ENCODE peak calls at places on chromosomes 12 and 14, in six cellular contexts. X, M, E, D, J and T are unnamed samples.

GRCh38 chr14:95527392-95528002 is 7.4 kb upstream of the GLRX5 start:
- DNase-seq in J (peak; percentile 79), E (peak; percentile 40), X (peak; percentile 52), M (peak; percentile 77), D (peak; percentile 49), T (peak; percentile 68)

GRCh38 chr14:56741325-56741724 is 69.0 kb downstream of the OTX2 start:
- DNase-seq in D (no peak), E (no peak), J (no peak), X (no peak), M (no peak), T (no peak)

GRCh38 chr12:125185740-125186470 is 120.7 kb downstream of the AACS start:
- DNase-seq in X (peak; percentile 78), E (peak; percentile 97), D (peak; percentile 93), J (peak; percentile 67), M (peak; percentile 63), T (peak; percentile 92)

GRCh38 chr12:48977290-48978281 is 536 bp upstream of the WNT1 start:
- DNase-seq in D (peak; percentile 82), M (peak; percentile 69), X (peak; percentile 67), J (peak; percentile 62), E (peak; percentile 82), T (peak; percentile 71)

GRCh38 chr12:83042441-83043215 is 355.9 kb downstream of the TMTC2 start:
- DNase-seq in J (no peak), M (no peak), D (peak; percentile 47), E (peak; percentile 78), X (no peak), T (peak; percentile 47)

GRCh38 chr14:59278111-59278510 is 89.6 kb downstream of the DAAM1 start:
- DNase-seq in D (no peak), E (no peak), X (no peak), J (peak; percentile 86), M (no peak), T (no peak)

GRCh38 chr14:92599786-92600185 is 86.2 kb downstream of the RIN3 start:
- DNase-seq in E (no peak), J (peak; percentile 70), X (no peak), M (no peak), D (no peak), T (no peak)

GRCh38 chr12:71636704-71637115 is 26.9 kb downstream of the ZFC3H1 start:
- DNase-seq in X (no peak), D (peak; percentile 37), M (peak; percentile 70), J (peak; percentile 77), E (peak; percentile 91), T (peak; percentile 86)

GRCh38 chr14:51283402-51283825 is 43.4 kb downstream of the TMX1 start:
- DNase-seq in J (peak; percentile 91), X (no peak), M (peak; percentile 61), D (no peak), E (peak; percentile 88), T (peak; percentile 85)

GRCh38 chr14:53953828-53954550 is 2.6 kb downstream of the BMP4 start:
- DNase-seq in E (peak; percentile 61), X (no peak), J (peak; percentile 85), M (peak; percentile 6), D (peak; percentile 52), T (peak; percentile 27)

GRCh38 chr14:42683690-42684089 is 1077.0 kb downstream of the LRFN5 start:
- DNase-seq in E (no peak), M (no peak), X (no peak), D (no peak), J (no peak), T (no peak)

GRCh38 chr12:11863988-11864387 is 206.8 kb upstream of the BCL2L14 start:
- DNase-seq in M (no peak), X (no peak), J (no peak), D (no peak), E (no peak), T (no peak)

DNA sequence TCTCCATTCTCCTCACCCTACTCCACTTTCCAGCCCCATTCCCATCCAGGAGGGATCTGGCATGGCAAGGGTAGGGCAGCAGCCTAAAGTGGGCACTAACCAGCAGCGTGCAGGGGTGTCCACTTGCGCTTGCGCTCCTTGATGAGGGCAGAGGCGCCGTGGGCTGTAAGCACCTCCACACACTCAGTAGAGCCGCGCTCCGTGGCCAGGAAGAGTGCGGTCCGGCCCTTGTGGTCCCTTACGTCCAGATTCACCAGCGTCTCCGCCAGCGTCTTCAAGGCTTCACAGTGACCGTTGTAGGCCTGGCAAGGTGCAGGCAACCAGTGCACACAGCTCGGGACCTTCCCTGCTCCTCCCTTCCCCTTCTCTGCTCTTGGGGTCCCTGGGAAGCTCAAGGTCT is 10.3 kb downstream of the ANKRD52 start:
- DNase-seq in J (no peak), X (no peak), D (no peak), M (no peak), E (no peak), T (no peak)
- H3K36me3 ChIP-seq in J (peaks cover 85% of the 10 kb centered on the region), X (peaks cover 100% of the 10 kb centered on the region), D (peaks cover 82% of the 10 kb centered on the region), M (peaks cover 81% of the 10 kb centered on the region), E (no peaks in the 10 kb centered on the region), T (peaks cover 79% of the 10 kb centered on the region)

DNA sequence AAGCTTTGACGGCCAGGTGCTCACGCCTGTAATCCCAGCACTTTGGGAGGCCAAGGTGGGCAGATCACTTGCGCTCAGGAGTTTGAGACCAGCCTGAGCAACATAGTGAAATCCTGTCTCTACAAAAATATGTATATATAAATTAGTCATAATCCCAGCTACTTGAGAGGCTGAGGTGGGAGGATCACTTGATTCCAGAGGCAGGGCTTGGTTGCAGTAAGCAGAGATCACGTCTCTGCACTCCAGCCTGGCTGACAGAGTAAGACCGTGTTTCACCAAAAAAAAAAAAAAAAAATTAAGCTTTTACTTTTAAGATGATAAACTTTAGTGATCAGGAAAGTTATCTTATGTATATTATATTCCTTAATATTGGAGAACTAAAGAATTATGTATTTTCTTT is 18.0 kb upstream of the SNAPC1 start:
- DNase-seq in M (no peak), J (no peak), E (no peak), D (no peak), X (no peak), T (no peak)
- H3K36me3 ChIP-seq in M (peaks cover 43% of the 10 kb centered on the region), J (peaks cover 31% of the 10 kb centered on the region), E (peaks cover 41% of the 10 kb centered on the region), D (peaks cover 58% of the 10 kb centered on the region), X (peaks cover 91% of the 10 kb centered on the region), T (peaks cover 78% of the 10 kb centered on the region)

GRCh38 chr14:100350283-100350926 is 27.3 kb downstream of the SLC25A47 start:
- DNase-seq in E (no peak), M (no peak), D (no peak), X (no peak), J (no peak), T (no peak)
- H3K36me3 ChIP-seq in E (no peaks in the 10 kb centered on the region), M (peaks cover 66% of the 10 kb centered on the region), D (peaks cover 83% of the 10 kb centered on the region), X (peaks cover 98% of the 10 kb centered on the region), J (peaks cover 65% of the 10 kb centered on the region), T (peaks cover 52% of the 10 kb centered on the region)

DNA sequence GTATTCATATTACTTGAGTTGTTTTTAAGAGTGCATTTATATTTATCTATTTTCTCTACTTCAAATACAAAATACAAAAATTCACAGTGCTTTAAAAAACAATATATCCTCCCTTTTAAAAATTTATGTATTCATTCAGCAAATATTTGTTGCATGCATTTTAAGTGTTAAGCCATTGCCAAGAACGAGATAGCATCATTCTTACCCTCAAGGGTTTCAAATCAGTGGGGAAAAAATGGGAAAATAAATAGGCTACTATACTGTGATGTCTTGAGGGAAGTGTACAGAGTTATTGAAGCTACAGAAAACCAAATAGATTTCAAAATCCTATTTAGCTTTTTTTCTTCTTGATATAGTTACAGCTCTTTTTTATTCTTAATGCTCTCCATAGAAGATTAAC is 23.2 kb downstream of the MRPS35 start:
- DNase-seq in E (no peak), D (no peak), M (no peak), J (no peak), X (no peak), T (no peak)
- H3K36me3 ChIP-seq in E (peaks cover 4% of the 10 kb centered on the region), D (peaks cover 29% of the 10 kb centered on the region), M (peaks cover 62% of the 10 kb centered on the region), J (peaks cover 14% of the 10 kb centered on the region), X (peaks cover 77% of the 10 kb centered on the region), T (peaks cover 55% of the 10 kb centered on the region)

GRCh38 chr12:288687-289086 is 26.1 kb upstream of the SLC6A13 start:
- DNase-seq in D (no peak), E (no peak), X (peak; percentile 55), J (peak; percentile 19), M (no peak), T (no peak)
- H3K36me3 ChIP-seq in D (peaks cover 33% of the 10 kb centered on the region), E (peaks cover 11% of the 10 kb centered on the region), X (peaks cover 79% of the 10 kb centered on the region), J (peaks cover 13% of the 10 kb centered on the region), M (peaks cover 87% of the 10 kb centered on the region), T (peaks cover 36% of the 10 kb centered on the region)

GRCh38 chr12:105357162-105357691 is 26.7 kb downstream of the C12orf75 start:
- DNase-seq in E (no peak), D (no peak), J (peak; percentile 15), M (peak; percentile 46), X (no peak), T (no peak)
- H3K36me3 ChIP-seq in E (no peaks in the 10 kb centered on the region), D (peaks cover 8% of the 10 kb centered on the region), J (peaks cover 5% of the 10 kb centered on the region), M (no peaks in the 10 kb centered on the region), X (no peaks in the 10 kb centered on the region), T (no peaks in the 10 kb centered on the region)

DNA sequence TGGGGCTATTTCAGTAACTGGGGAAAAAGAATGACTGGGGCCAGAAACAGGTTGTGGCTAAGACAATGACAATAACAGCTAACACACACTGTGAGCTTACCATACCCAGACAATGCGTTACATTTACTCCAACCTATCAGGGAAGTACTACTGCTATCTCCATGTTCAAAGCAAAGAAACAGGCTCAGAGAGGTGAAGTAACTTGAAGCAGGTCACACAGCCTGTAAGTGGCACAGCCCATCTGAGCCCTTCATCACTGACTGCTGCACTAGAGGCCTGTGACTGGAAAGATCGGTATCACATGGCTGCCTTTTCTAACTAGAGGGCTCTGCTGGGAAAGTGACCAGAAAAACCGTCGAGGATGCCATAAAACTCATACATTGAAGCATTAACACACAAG is 7.9 kb downstream of the GCN1 start:
- DNase-seq in E (no peak), J (no peak), D (no peak), X (no peak), M (no peak), T (no peak)
- H3K36me3 ChIP-seq in E (peaks cover 5% of the 10 kb centered on the region), J (peaks cover 62% of the 10 kb centered on the region), D (peaks cover 71% of the 10 kb centered on the region), X (peaks cover 93% of the 10 kb centered on the region), M (peaks cover 80% of the 10 kb centered on the region), T (peaks cover 71% of the 10 kb centered on the region)

GRCh38 chr14:103679351-103679750 is 35.9 kb downstream of the XRCC3 start:
- DNase-seq in D (peak; percentile 58), M (peak; percentile 48), E (peak; percentile 51), J (peak; percentile 28), X (peak; percentile 40), T (peak; percentile 67)

GRCh38 chr14:103676881-103677675 is 38.2 kb downstream of the XRCC3 start:
- DNase-seq in D (no peak), X (no peak), E (no peak), M (no peak), J (no peak), T (no peak)

GRCh38 chr14:103683139-103683538 is 32.1 kb downstream of the XRCC3 start:
- DNase-seq in M (no peak), X (no peak), J (no peak), E (no peak), D (no peak), T (no peak)

GRCh38 chr14:103684471-103684870 is 30.8 kb downstream of the XRCC3 start:
- DNase-seq in D (no peak), M (no peak), E (no peak), J (no peak), X (no peak), T (no peak)

DNA sequence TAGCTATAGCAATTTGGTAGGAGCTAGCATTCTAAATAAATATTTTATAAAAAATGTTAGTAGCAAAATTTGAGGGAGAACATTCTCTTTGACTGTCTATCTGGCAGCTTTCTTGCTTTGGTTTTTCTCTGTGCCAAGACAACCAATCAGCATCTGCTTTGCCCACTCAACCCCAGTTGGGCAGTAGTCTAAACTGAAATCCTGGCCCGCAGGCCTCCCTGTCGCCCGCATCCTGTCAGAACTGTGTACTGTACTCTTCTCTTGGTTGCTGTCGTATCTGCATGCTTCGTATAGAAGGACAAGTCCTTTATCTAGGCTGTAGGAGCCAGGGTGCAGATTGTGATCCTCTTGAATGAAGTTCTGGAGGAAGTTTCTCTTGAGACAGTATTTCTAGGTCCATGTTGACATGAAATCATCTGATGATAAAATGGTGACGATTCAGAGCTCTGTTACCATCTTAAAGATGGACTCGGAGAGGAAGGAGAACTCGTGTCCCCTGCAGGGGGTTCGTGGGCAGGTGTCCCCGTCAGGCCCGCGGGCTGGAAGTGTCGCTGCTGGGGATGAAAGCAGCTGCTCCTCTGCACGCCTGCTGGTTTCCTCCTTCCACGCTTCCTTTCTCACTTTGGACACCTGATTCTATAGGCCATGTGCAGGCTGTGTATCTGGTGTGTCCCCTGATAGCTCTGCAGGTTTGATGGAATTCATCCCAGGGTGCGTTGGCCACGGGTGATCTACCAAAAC is 34.6 kb downstream of the XRCC3 start:
- DNase-seq in E (no peak), X (no peak), D (no peak), J (no peak), M (no peak), T (no peak)
- H3K36me3 ChIP-seq in E (peaks cover 18% of the 10 kb centered on the region), X (peaks cover 100% of the 10 kb centered on the region), D (peaks cover 91% of the 10 kb centered on the region), J (peaks cover 75% of the 10 kb centered on the region), M (peaks cover 92% of the 10 kb centered on the region), T (peaks cover 72% of the 10 kb centered on the region)